ENCODE peak calls at places on chromosomes 11 and 22, in six cellular contexts. One of them, this sample, is unnamed.
A peak's percentile ranks its signal among the peaks of the same experiment; 100 is the strongest.

GRCh38 chr11:63592975-63593395 is 21.2 kb downstream of the PLAAT3 start:
- DNase-seq in keratinocyte: no peak
- DNase-seq in fibroblast of lung: no peak
- DNase-seq in GM23338: peak; percentile 60
- DNase-seq in H9: no peak
- DNase-seq in IMR-90: peak; percentile 44
- DNase-seq in this sample: peak; percentile 61

GRCh38 chr22:36194971-36195370 is 6.6 kb downstream of the APOL4 start:
- DNase-seq in keratinocyte: no peak
- DNase-seq in fibroblast of lung: peak; percentile 65
- DNase-seq in GM23338: peak; percentile 82
- DNase-seq in H9: peak; percentile 86
- DNase-seq in IMR-90: peak; percentile 77
- DNase-seq in this sample: peak; percentile 65

GRCh38 chr11:58762284-58763119 is 30.8 kb upstream of the GLYAT start:
- DNase-seq in keratinocyte: no peak
- DNase-seq in fibroblast of lung: no peak
- DNase-seq in GM23338: no peak
- DNase-seq in H9: no peak
- DNase-seq in IMR-90: no peak
- DNase-seq in this sample: no peak

GRCh38 chr22:47129902-47130301 is 367.5 kb downstream of the TBC1D22A start:
- DNase-seq in keratinocyte: peak; percentile 62
- DNase-seq in fibroblast of lung: no peak
- DNase-seq in GM23338: no peak
- DNase-seq in H9: no peak
- DNase-seq in IMR-90: no peak
- DNase-seq in this sample: peak; percentile 80

GRCh38 chr11:75190652-75191329 is 39.9 kb downstream of the SLCO2B1 start:
- DNase-seq in keratinocyte: no peak
- DNase-seq in fibroblast of lung: no peak
- DNase-seq in GM23338: no peak
- DNase-seq in H9: no peak
- DNase-seq in IMR-90: no peak
- DNase-seq in this sample: no peak

GRCh38 chr11:31412946-31413345 is 43.3 kb downstream of the DNAJC24 start:
- DNase-seq in keratinocyte: peak; percentile 5
- DNase-seq in fibroblast of lung: peak; percentile 82
- DNase-seq in GM23338: no peak
- DNase-seq in H9: no peak
- DNase-seq in IMR-90: peak; percentile 78
- DNase-seq in this sample: peak; percentile 32

GRCh38 chr11:45857834-45858492 is 10.7 kb downstream of the CRY2 start:
- DNase-seq in keratinocyte: no peak
- DNase-seq in fibroblast of lung: peak; percentile 95
- DNase-seq in GM23338: no peak
- DNase-seq in H9: no peak
- DNase-seq in IMR-90: peak; percentile 84
- DNase-seq in this sample: no peak

GRCh38 chr11:97893612-97894011 is 1127.1 kb upstream of the CNTN5 start:
- DNase-seq in keratinocyte: no peak
- DNase-seq in fibroblast of lung: no peak
- DNase-seq in GM23338: no peak
- DNase-seq in H9: no peak
- DNase-seq in IMR-90: no peak
- DNase-seq in this sample: no peak

GRCh38 chr11:78061088-78061920 is 2.4 kb upstream of the THRSP start:
- DNase-seq in keratinocyte: no peak
- DNase-seq in fibroblast of lung: no peak
- DNase-seq in GM23338: no peak
- DNase-seq in H9: no peak
- DNase-seq in IMR-90: no peak
- DNase-seq in this sample: no peak

GRCh38 chr22:36930041-36930935 is 16.9 kb downstream of the CSF2RB start:
- DNase-seq in keratinocyte: no peak
- DNase-seq in fibroblast of lung: no peak
- DNase-seq in GM23338: no peak
- DNase-seq in H9: peak; percentile 18
- DNase-seq in IMR-90: no peak
- DNase-seq in this sample: no peak

GRCh38 chr22:23889620-23890019 is 4.6 kb upstream of the MIF start:
- DNase-seq in keratinocyte: no peak
- DNase-seq in fibroblast of lung: no peak
- DNase-seq in GM23338: no peak
- DNase-seq in H9: no peak
- DNase-seq in IMR-90: no peak
- DNase-seq in this sample: no peak

GRCh38 chr22:33240901-33241300 is 182.7 kb upstream of the SYN3 start:
- DNase-seq in keratinocyte: no peak
- DNase-seq in fibroblast of lung: no peak
- DNase-seq in GM23338: no peak
- DNase-seq in H9: no peak
- DNase-seq in IMR-90: no peak
- DNase-seq in this sample: no peak

GRCh38 chr11:78000193-78000592 is 5.7 kb upstream of the INTS4 start:
- DNase-seq in keratinocyte: peak; percentile 23
- DNase-seq in fibroblast of lung: peak; percentile 70
- DNase-seq in GM23338: peak; percentile 92
- DNase-seq in H9: peak; percentile 73
- DNase-seq in IMR-90: peak; percentile 77
- DNase-seq in this sample: peak; percentile 82

GRCh38 chr11:43555811-43556210 is 124.7 kb upstream of the HSD17B12 start:
- DNase-seq in keratinocyte: no peak
- DNase-seq in fibroblast of lung: peak; percentile 19
- DNase-seq in GM23338: no peak
- DNase-seq in H9: no peak
- DNase-seq in IMR-90: peak; percentile 37
- DNase-seq in this sample: peak; percentile 7

GRCh38 chr11:103395612-103396011 is 286.4 kb downstream of the DYNC2H1 start:
- DNase-seq in keratinocyte: no peak
- DNase-seq in fibroblast of lung: peak; percentile 94
- DNase-seq in GM23338: peak; percentile 6
- DNase-seq in H9: no peak
- DNase-seq in IMR-90: peak; percentile 69
- DNase-seq in this sample: peak; percentile 47

GRCh38 chr11:75342966-75343870 is 8.2 kb downstream of the ARRB1 start:
- DNase-seq in keratinocyte: no peak
- DNase-seq in fibroblast of lung: no peak
- DNase-seq in GM23338: peak; percentile 79
- DNase-seq in H9: peak; percentile 85
- DNase-seq in IMR-90: peak; percentile 65
- DNase-seq in this sample: peak; percentile 18

GRCh38 chr11:68990995-68991780 is 10.4 kb upstream of the MRGPRD start:
- DNase-seq in keratinocyte: no peak
- DNase-seq in fibroblast of lung: no peak
- DNase-seq in GM23338: no peak
- DNase-seq in H9: peak; percentile 14
- DNase-seq in IMR-90: no peak
- DNase-seq in this sample: no peak

GRCh38 chr11:75301602-75302345 is 49.7 kb downstream of the ARRB1 start:
- DNase-seq in keratinocyte: no peak
- DNase-seq in fibroblast of lung: no peak
- DNase-seq in GM23338: no peak
- DNase-seq in H9: no peak
- DNase-seq in IMR-90: no peak
- DNase-seq in this sample: no peak

GRCh38 chr11:14617241-14618027 is 26.2 kb upstream of the PDE3B start:
- DNase-seq in keratinocyte: no peak
- DNase-seq in fibroblast of lung: peak; percentile 13
- DNase-seq in GM23338: no peak
- DNase-seq in H9: no peak
- DNase-seq in IMR-90: no peak
- DNase-seq in this sample: no peak

GRCh38 chr22:50247748-50248147 is 2.9 kb upstream of the TUBGCP6 start:
- DNase-seq in keratinocyte: no peak
- DNase-seq in fibroblast of lung: peak; percentile 67
- DNase-seq in GM23338: peak; percentile 87
- DNase-seq in H9: peak; percentile 94
- DNase-seq in IMR-90: peak; percentile 61
- DNase-seq in this sample: peak; percentile 34

GRCh38 chr11:106594751-106595351 is 423.4 kb downstream of the GUCY1A2 start:
- DNase-seq in keratinocyte: no peak
- DNase-seq in fibroblast of lung: peak; percentile 16
- DNase-seq in GM23338: peak; percentile 52
- DNase-seq in H9: peak; percentile 58
- DNase-seq in IMR-90: peak; percentile 4
- DNase-seq in this sample: peak; percentile 73

GRCh38 chr11:32172771-32173170 is 81.9 kb downstream of the RCN1 start:
- DNase-seq in keratinocyte: no peak
- DNase-seq in fibroblast of lung: peak; percentile 32
- DNase-seq in GM23338: peak; percentile 42
- DNase-seq in H9: no peak
- DNase-seq in IMR-90: peak; percentile 4
- DNase-seq in this sample: no peak

GRCh38 chr11:84740050-84740449 is 887.1 kb downstream of the DLG2 start:
- DNase-seq in keratinocyte: no peak
- DNase-seq in fibroblast of lung: no peak
- DNase-seq in GM23338: no peak
- DNase-seq in H9: no peak
- DNase-seq in IMR-90: no peak
- DNase-seq in this sample: no peak

GRCh38 chr11:1888811-1889526 is 2.7 kb downstream of the PRR33 start:
- DNase-seq in keratinocyte: no peak
- DNase-seq in fibroblast of lung: no peak
- DNase-seq in GM23338: no peak
- DNase-seq in H9: no peak
- DNase-seq in IMR-90: no peak
- DNase-seq in this sample: no peak

GRCh38 chr22:29032584-29032983 is 29.0 kb downstream of the C22orf31 start:
- DNase-seq in keratinocyte: no peak
- DNase-seq in fibroblast of lung: peak; percentile 30
- DNase-seq in GM23338: no peak
- DNase-seq in H9: no peak
- DNase-seq in IMR-90: peak; percentile 27
- DNase-seq in this sample: peak; percentile 28

GRCh38 chr11:131675489-131675888 is 305.1 kb downstream of the NTM start:
- DNase-seq in keratinocyte: no peak
- DNase-seq in fibroblast of lung: peak; percentile 89
- DNase-seq in GM23338: no peak
- DNase-seq in H9: no peak
- DNase-seq in IMR-90: peak; percentile 63
- DNase-seq in this sample: no peak

GRCh38 chr11:4551346-4551979 is 6.5 kb downstream of the OR52M1 start:
- DNase-seq in keratinocyte: no peak
- DNase-seq in fibroblast of lung: no peak
- DNase-seq in GM23338: peak; percentile 64
- DNase-seq in H9: peak; percentile 30
- DNase-seq in IMR-90: peak; percentile 16
- DNase-seq in this sample: peak; percentile 42

GRCh38 chr11:11789735-11790369 is 51.9 kb upstream of the USP47 start:
- DNase-seq in keratinocyte: no peak
- DNase-seq in fibroblast of lung: peak; percentile 8
- DNase-seq in GM23338: peak; percentile 45
- DNase-seq in H9: no peak
- DNase-seq in IMR-90: peak; percentile 40
- DNase-seq in this sample: peak; percentile 44

GRCh38 chr22:46612341-46612903 is 7.8 kb upstream of the GRAMD4 start:
- DNase-seq in keratinocyte: no peak
- DNase-seq in fibroblast of lung: no peak
- DNase-seq in GM23338: no peak
- DNase-seq in H9: no peak
- DNase-seq in IMR-90: no peak
- DNase-seq in this sample: no peak

GRCh38 chr22:40263191-40263590 is 83.1 kb upstream of the ADSL start:
- DNase-seq in keratinocyte: no peak
- DNase-seq in fibroblast of lung: no peak
- DNase-seq in GM23338: no peak
- DNase-seq in H9: no peak
- DNase-seq in IMR-90: no peak
- DNase-seq in this sample: no peak

GRCh38 chr11:69212121-69213110 is 56.7 kb downstream of the SMIM38 start:
- DNase-seq in keratinocyte: no peak
- DNase-seq in fibroblast of lung: no peak
- DNase-seq in GM23338: peak; percentile 53
- DNase-seq in H9: peak; percentile 17
- DNase-seq in IMR-90: no peak
- DNase-seq in this sample: no peak

DNA sequence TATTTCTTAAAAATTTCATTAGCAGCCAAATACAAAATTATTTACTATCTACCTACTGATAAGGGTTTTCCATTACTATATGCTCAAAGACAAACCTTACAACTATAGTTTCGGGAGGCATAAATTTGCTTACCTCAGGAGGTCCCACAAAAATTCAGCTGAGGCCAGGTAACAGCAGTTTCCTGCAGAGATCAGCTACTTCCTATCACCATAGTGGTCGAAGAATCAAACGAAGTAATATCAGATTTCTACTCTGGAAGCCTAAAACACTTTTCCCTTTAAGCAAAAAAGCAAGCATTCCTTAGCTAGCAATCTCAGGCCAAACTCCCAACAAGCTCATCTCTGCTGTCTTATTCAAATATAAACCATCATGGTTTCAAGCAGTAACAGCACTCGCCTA is 3.1 kb downstream of the NAP1L4 start:
- DNase-seq in keratinocyte: no peak
- DNase-seq in fibroblast of lung: peak; percentile 20
- DNase-seq in GM23338: no peak
- DNase-seq in H9: no peak
- DNase-seq in IMR-90: peak; percentile 33
- DNase-seq in this sample: no peak
- H4K20me1 ChIP-seq in keratinocyte: peaks cover 12% of the 10 kb centered on the region
- H4K20me1 ChIP-seq in fibroblast of lung: peaks cover 1% of the 10 kb centered on the region
- H4K20me1 ChIP-seq in GM23338: peaks cover 68% of the 10 kb centered on the region
- H4K20me1 ChIP-seq in H9: no peaks in the 10 kb centered on the region
- H4K20me1 ChIP-seq in IMR-90: peaks cover 69% of the 10 kb centered on the region
- H4K20me1 ChIP-seq in this sample: peaks cover 40% of the 10 kb centered on the region

GRCh38 chr11:44727114-44727372 is 281 bp downstream of the TSPAN18 start:
- DNase-seq in keratinocyte: no peak
- DNase-seq in fibroblast of lung: no peak
- DNase-seq in GM23338: no peak
- DNase-seq in H9: no peak
- DNase-seq in IMR-90: no peak
- DNase-seq in this sample: no peak
- H2AFZ ChIP-seq in keratinocyte: no peak overlapping the region
- H2AFZ ChIP-seq in fibroblast of lung: no peak overlapping the region
- H2AFZ ChIP-seq in GM23338: peak overlapping the region; percentile 84
- H2AFZ ChIP-seq in H9: no peak overlapping the region
- H2AFZ ChIP-seq in IMR-90: peak overlapping the region; percentile 55
- H2AFZ ChIP-seq in this sample: no peak overlapping the region

DNA sequence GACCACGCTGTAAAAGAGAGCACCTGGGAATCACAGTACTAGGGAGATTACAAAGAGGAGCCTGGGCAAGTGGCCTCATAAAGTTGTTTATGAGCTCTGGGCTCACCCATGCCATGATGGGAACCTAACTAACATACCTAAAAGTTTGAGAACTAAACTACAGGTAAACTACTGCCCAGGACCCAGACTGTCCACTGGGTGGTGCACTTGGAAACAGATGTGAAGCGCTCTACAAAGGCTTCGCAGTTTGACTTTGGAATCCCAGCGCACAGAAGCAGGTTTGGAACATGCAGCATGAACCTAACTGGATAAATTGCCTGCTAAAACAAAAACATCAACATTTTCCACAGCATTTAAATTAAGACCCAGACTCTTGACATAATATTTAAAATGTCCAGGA is 418.6 kb downstream of the FAM181B start:
- DNase-seq in keratinocyte: no peak
- DNase-seq in fibroblast of lung: no peak
- DNase-seq in GM23338: peak; percentile 81
- DNase-seq in H9: peak; percentile 67
- DNase-seq in IMR-90: no peak
- DNase-seq in this sample: peak; percentile 46
- TF ChIP-seq CTCF in keratinocyte: peak; percentile 11
- TF ChIP-seq CTCF in fibroblast of lung: no peak
- TF ChIP-seq CTCF in GM23338: peak; percentile 85
- TF ChIP-seq CTCF in H9: peak; percentile 78
- TF ChIP-seq CTCF in IMR-90: no peak
- TF ChIP-seq CTCF in this sample: peak; percentile 57

GRCh38 chr11:66625041-66625751 is 8.8 kb downstream of the RBM14 start:
- DNase-seq in keratinocyte: no peak
- DNase-seq in fibroblast of lung: no peak
- DNase-seq in GM23338: no peak
- DNase-seq in H9: no peak
- DNase-seq in IMR-90: no peak
- DNase-seq in this sample: no peak
- H4K20me1 ChIP-seq in keratinocyte: peaks cover 57% of the 10 kb centered on the region
- H4K20me1 ChIP-seq in fibroblast of lung: no peaks in the 10 kb centered on the region
- H4K20me1 ChIP-seq in GM23338: peaks cover 82% of the 10 kb centered on the region
- H4K20me1 ChIP-seq in H9: peaks cover 4% of the 10 kb centered on the region
- H4K20me1 ChIP-seq in IMR-90: peaks cover 100% of the 10 kb centered on the region
- H4K20me1 ChIP-seq in this sample: peaks cover 97% of the 10 kb centered on the region